ENCODE peak calls at places on chromosomes 3 and 15, in seven cellular contexts. C, Z, H, N, S, E and B are unnamed samples.

GRCh38 chr3:10334461-10334860 is 13.5 kb upstream of the SEC13 start:
- DNase-seq in C (no peak), Z (no peak), H (peak; percentile 44), N (peak; percentile 70), S (no peak), E (no peak), B (peak; percentile 60)

GRCh38 chr15:95259965-95260364 is 1028.6 kb downstream of the MCTP2 start:
- DNase-seq in C (no peak), Z (peak; percentile 78), H (peak; percentile 13), N (peak; percentile 31), S (no peak), E (no peak), B (peak; percentile 11)

GRCh38 chr3:120762575-120762974 is 20.0 kb downstream of the GTF2E1 start:
- DNase-seq in C (no peak), Z (no peak), H (no peak), N (no peak), S (no peak), E (no peak), B (no peak)

GRCh38 chr3:153443961-153444360 is 281.9 kb downstream of the RAP2B start:
- DNase-seq in C (peak; percentile 65), Z (no peak), H (peak; percentile 4), N (no peak), S (peak; percentile 36), E (no peak), B (peak; percentile 51)

GRCh38 chr3:25820372-25820771 is 30.5 kb downstream of the OXSM start:
- DNase-seq in C (peak; percentile 77), Z (peak; percentile 74), H (no peak), N (peak; percentile 38), S (no peak), E (peak; percentile 29), B (peak; percentile 42)

GRCh38 chr3:124951511-124952390 is 17.2 kb upstream of the MUC13 start:
- DNase-seq in C (no peak), Z (peak; percentile 4), H (no peak), N (no peak), S (no peak), E (no peak), B (no peak)

GRCh38 chr3:28743843-28744242 is 395.2 kb upstream of the AZI2 start:
- DNase-seq in C (no peak), Z (no peak), H (no peak), N (no peak), S (no peak), E (no peak), B (no peak)

GRCh38 chr15:39261397-39261796 is 319.5 kb upstream of the THBS1 start:
- DNase-seq in C (no peak), Z (no peak), H (no peak), N (no peak), S (no peak), E (no peak), B (no peak)

GRCh38 chr15:84715442-84716035 is 400 bp downstream of the SEC11A start:
- DNase-seq in C (peak; percentile 27), Z (peak; percentile 65), H (peak; percentile 53), N (no peak), S (peak; percentile 41), E (peak; percentile 3), B (peak; percentile 54)

GRCh38 chr3:176190755-176191154 is 1006.5 kb downstream of the TBL1XR1 start:
- DNase-seq in C (no peak), Z (no peak), H (no peak), N (no peak), S (no peak), E (no peak), B (no peak)

GRCh38 chr3:103337179-103337845 is 902.5 kb downstream of the ZPLD1 start:
- DNase-seq in C (no peak), Z (no peak), H (no peak), N (no peak), S (no peak), E (no peak), B (peak; percentile 5)

GRCh38 chr3:52790741-52791140 is 3.9 kb upstream of the ITIH3 start:
- DNase-seq in C (no peak), Z (no peak), H (no peak), N (no peak), S (no peak), E (no peak), B (no peak)

GRCh38 chr15:88995449-88995848 is 82.3 kb upstream of the MFGE8 start:
- DNase-seq in C (no peak), Z (no peak), H (peak; percentile 42), N (no peak), S (no peak), E (no peak), B (peak; percentile 70)

GRCh38 chr3:55725681-55726500 is 238.8 kb upstream of the WNT5A start:
- DNase-seq in C (no peak), Z (no peak), H (no peak), N (no peak), S (peak; percentile 72), E (no peak), B (no peak)

GRCh38 chr3:10416730-10417300 is 88.6 kb downstream of the ATP2B2 start:
- DNase-seq in C (no peak), Z (no peak), H (no peak), N (no peak), S (no peak), E (no peak), B (peak; percentile 40)

GRCh38 chr3:100875239-100875638 is 118.0 kb downstream of the ABI3BP start:
- DNase-seq in C (no peak), Z (peak; percentile 74), H (no peak), N (no peak), S (no peak), E (peak; percentile 66), B (no peak)

GRCh38 chr15:53522878-53523455 is 236.5 kb downstream of the WDR72 start:
- DNase-seq in C (no peak), Z (peak; percentile 19), H (peak; percentile 22), N (no peak), S (no peak), E (no peak), B (no peak)

DNA sequence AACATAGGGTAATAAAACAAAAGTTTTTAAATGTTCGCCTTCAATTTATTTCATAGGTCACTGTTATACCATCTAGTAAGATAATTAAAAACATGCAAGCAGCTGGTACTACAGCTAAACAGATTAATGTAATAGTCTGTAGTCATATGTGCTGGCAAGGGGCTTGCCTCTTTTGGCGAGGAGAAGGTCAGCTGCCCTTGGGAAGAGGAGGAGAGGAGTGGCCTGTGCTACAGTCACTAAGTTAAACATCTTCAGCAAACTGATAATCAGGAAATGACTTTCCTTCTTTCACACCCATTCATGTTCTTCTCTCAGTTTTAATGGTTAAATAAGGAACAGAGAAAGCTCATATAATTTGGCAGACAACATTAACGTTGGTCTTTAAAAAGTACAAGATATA is 318.3 kb downstream of the TBC1D5 start:
- DNase-seq in C (no peak), Z (no peak), H (no peak), N (no peak), S (no peak), E (no peak), B (no peak)
- TF ChIP-seq CTCF in C (no peak), Z (no peak), H (no peak), N (no peak), S (no peak), E (no peak), B (no peak)

GRCh38 chr3:169286214-169286613 is 377.3 kb downstream of the MECOM start:
- DNase-seq in C (no peak), Z (no peak), H (no peak), N (no peak), S (no peak), E (no peak), B (no peak)
- H3K27ac ChIP-seq in C (no peak overlapping the region), Z (no peak overlapping the region), H (no peak overlapping the region), N (no peak overlapping the region), S (no peak overlapping the region), E (no peak overlapping the region), B (no peak overlapping the region)

GRCh38 chr15:70125605-70126004 is 27.9 kb upstream of the TLE3 start:
- DNase-seq in C (peak; percentile 30), Z (no peak), H (no peak), N (no peak), S (no peak), E (no peak), B (no peak)
- H2AFZ ChIP-seq in C (no peak overlapping the region), Z (no peak overlapping the region), H (no peak overlapping the region), N (no peak overlapping the region), S (no peak overlapping the region), E (no peak overlapping the region), B (no peak overlapping the region)

GRCh38 chr3:142501004-142501926 is 53.4 kb upstream of the XRN1 start:
- DNase-seq in C (no peak), Z (peak; percentile 73), H (no peak), N (no peak), S (no peak), E (no peak), B (no peak)
- TF ChIP-seq CTCF in C (no peak), Z (no peak), H (no peak), N (no peak), S (no peak), E (no peak), B (no peak)

GRCh38 chr15:76996526-76997401 is 1.8 kb downstream of the PSTPIP1 start:
- DNase-seq in C (no peak), Z (no peak), H (no peak), N (no peak), S (no peak), E (no peak), B (no peak)

GRCh38 chr15:76994971-76995945 is at the start of gene PSTPIP1:
- DNase-seq in C (no peak), Z (peak; percentile 43), H (no peak), N (no peak), S (peak; percentile 62), E (no peak), B (no peak)

GRCh38 chr15:76994496-76994895 is 430 bp upstream of the PSTPIP1 start:
- DNase-seq in C (no peak), Z (no peak), H (no peak), N (no peak), S (no peak), E (no peak), B (no peak)

GRCh38 chr15:76994001-76994400 is 925 bp upstream of the PSTPIP1 start:
- DNase-seq in C (no peak), Z (no peak), H (no peak), N (no peak), S (no peak), E (peak; percentile 47), B (no peak)

DNA sequence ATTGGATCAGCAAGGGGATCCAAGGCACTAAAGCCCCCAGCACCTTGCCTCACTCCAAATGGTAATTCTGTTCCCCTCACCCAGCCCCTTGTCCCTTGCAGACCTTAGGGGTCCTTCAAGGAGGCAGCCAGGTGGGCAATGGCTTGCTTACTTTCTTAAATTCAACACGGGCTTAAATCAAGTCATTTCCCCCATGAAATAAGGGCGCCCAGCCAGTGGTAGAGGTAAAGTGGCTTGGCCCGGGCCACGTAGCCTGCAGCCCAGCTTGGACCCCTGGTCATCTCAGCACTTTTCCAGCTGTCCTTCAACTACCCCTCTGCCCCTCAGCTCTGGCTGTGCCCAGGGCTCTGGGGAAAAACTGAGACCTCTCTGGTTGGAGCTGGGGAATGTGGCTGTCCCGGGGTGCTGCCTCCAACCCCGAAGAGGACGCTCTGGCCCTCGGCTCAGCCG is 1.2 kb downstream of the PSTPIP1 start:
- DNase-seq in C (no peak), Z (no peak), H (no peak), N (no peak), S (no peak), E (no peak), B (no peak)
- H3K27ac ChIP-seq in C (no peak overlapping the region), Z (no peak overlapping the region), H (no peak overlapping the region), N (no peak overlapping the region), S (no peak overlapping the region), E (no peak overlapping the region), B (no peak overlapping the region)

GRCh38 chr3:36959821-36960220 is 15.0 kb upstream of the TRANK1 start:
- DNase-seq in C (no peak), Z (no peak), H (no peak), N (no peak), S (no peak), E (no peak), B (no peak)
- H2AFZ ChIP-seq in C (no peak overlapping the region), Z (no peak overlapping the region), H (no peak overlapping the region), N (no peak overlapping the region), S (no peak overlapping the region), E (no peak overlapping the region), B (no peak overlapping the region)